ENCODE peak calls at places on chromosomes 4 and X, in five cellular contexts. J, Q, E, O and Z are unnamed samples.

GRCh38 chr4:8282134-8282641 is 12.6 kb downstream of the HTRA3 start:
- DNase-seq in J (no peak), Q (no peak), E (no peak), O (no peak), Z (no peak)

GRCh38 chr4:113563691-113564378 is 197.7 kb downstream of the CAMK2D start:
- DNase-seq in J (no peak), Q (no peak), E (peak), O (no peak), Z (no peak)

GRCh38 chrX:24647257-24648058 is at the start of gene PCYT1B:
- DNase-seq in J (peak), Q (peak), E (peak), O (peak), Z (peak)

GRCh38 chr4:38687571-38688011 is 23.6 kb downstream of the KLF3 start:
- DNase-seq in J (no peak), Q (no peak), E (no peak), O (no peak), Z (no peak)

GRCh38 chrX:69152398-69152797 is 12.9 kb downstream of the PJA1 start:
- DNase-seq in J (no peak), Q (no peak), E (no peak), O (peak), Z (peak)

GRCh38 chrX:6226646-6227444 is 1.8 kb downstream of the NLGN4X start:
- DNase-seq in J (no peak), Q (no peak), E (no peak), O (peak), Z (peak)

GRCh38 chr4:110108960-110109359 is 89.5 kb downstream of the ELOVL6 start:
- DNase-seq in J (no peak), Q (no peak), E (no peak), O (no peak), Z (no peak)

GRCh38 chr4:55824865-55825264 is 5.3 kb downstream of the EXOC1L start:
- DNase-seq in J (no peak), Q (no peak), E (no peak), O (no peak), Z (no peak)

GRCh38 chrX:81174286-81174685 is 27.4 kb downstream of the HMGN5 start:
- DNase-seq in J (no peak), Q (no peak), E (peak), O (no peak), Z (peak)

GRCh38 chr4:2135083-2135482 is 76.0 kb downstream of the NAT8L start:
- DNase-seq in J (no peak), Q (no peak), E (peak), O (no peak), Z (no peak)

GRCh38 chrX:45771114-45771513 is 570.4 kb upstream of the DIPK2B start:
- DNase-seq in J (no peak), Q (no peak), E (no peak), O (no peak), Z (peak)

GRCh38 chr4:41209187-41209586 is 5.2 kb downstream of the APBB2 start:
- DNase-seq in J (no peak), Q (peak), E (no peak), O (no peak), Z (peak)

GRCh38 chr4:150055467-150055866 is 22.8 kb upstream of the DCLK2 start:
- DNase-seq in J (no peak), Q (no peak), E (no peak), O (no peak), Z (no peak)

GRCh38 chrX:120000490-120001246 is 57.1 kb upstream of the NKAP start:
- DNase-seq in J (no peak), Q (no peak), E (no peak), O (no peak), Z (no peak)

GRCh38 chrX:22395372-22395771 is 122.7 kb downstream of the CBLL2 start:
- DNase-seq in J (no peak), Q (no peak), E (no peak), O (no peak), Z (no peak)

GRCh38 chrX:12896935-12897334 is 9.5 kb upstream of the TLR8 start:
- DNase-seq in J (no peak), Q (no peak), E (no peak), O (no peak), Z (peak)

GRCh38 chr4:105644270-105644669 is 64.2 kb downstream of the INTS12 start:
- DNase-seq in J (no peak), Q (no peak), E (no peak), O (no peak), Z (peak)

GRCh38 chr4:70838972-70839536 is 636 bp downstream of the GRSF1 start:
- DNase-seq in J (peak), Q (peak), E (peak), O (peak), Z (peak)

GRCh38 chr4:136784326-136784725 is 748.0 kb downstream of the PCDH18 start:
- DNase-seq in J (no peak), Q (no peak), E (no peak), O (no peak), Z (no peak)

GRCh38 chr4:25441519-25442117 is 64.6 kb downstream of the ANAPC4 start:
- DNase-seq in J (peak), Q (peak), E (peak), O (peak), Z (peak)

GRCh38 chr4:43763029-43763610 is 685.5 kb downstream of the KCTD8 start:
- DNase-seq in J (no peak), Q (no peak), E (peak), O (no peak), Z (peak)